ENCODE peak calls at places on chromosome 13, in five cellular contexts. One of them, this sample, is unnamed. For H3K27me3, the result is how much of the 10 kb centered on the place peaks cover.

GRCh38 chr13:111115841-111116500 is 861 bp downstream of the ARHGEF7 start:
- DNase-seq in stomach: no peak
- DNase-seq in BJ: peak
- DNase-seq in SJSA1: peak
- DNase-seq in neural progenitor cell: peak
- DNase-seq in this sample: peak

GRCh38 chr13:28401303-28402056 is 93.4 kb downstream of the FLT1 start:
- DNase-seq in stomach: no peak
- DNase-seq in BJ: peak
- DNase-seq in SJSA1: peak
- DNase-seq in neural progenitor cell: no peak
- DNase-seq in this sample: no peak

GRCh38 chr13:99133230-99133629 is 67.4 kb upstream of the UBAC2 start:
- DNase-seq in stomach: no peak
- DNase-seq in BJ: no peak
- DNase-seq in SJSA1: no peak
- DNase-seq in neural progenitor cell: no peak
- DNase-seq in this sample: no peak

GRCh38 chr13:113623491-113624234 is 34.3 kb downstream of the ATP4B start:
- DNase-seq in stomach: no peak
- DNase-seq in BJ: no peak
- DNase-seq in SJSA1: peak
- DNase-seq in neural progenitor cell: no peak
- DNase-seq in this sample: no peak

GRCh38 chr13:113210834-113211233 is 1.4 kb downstream of the CUL4A start:
- DNase-seq in stomach: no peak
- DNase-seq in BJ: no peak
- DNase-seq in SJSA1: no peak
- DNase-seq in neural progenitor cell: no peak
- DNase-seq in this sample: no peak

GRCh38 chr13:50892162-50892944 is 17.2 kb upstream of the RNASEH2B start:
- DNase-seq in stomach: no peak
- DNase-seq in BJ: no peak
- DNase-seq in SJSA1: no peak
- DNase-seq in neural progenitor cell: no peak
- DNase-seq in this sample: peak

GRCh38 chr13:49840266-49840665 is 47.8 kb upstream of the KPNA3 start:
- DNase-seq in stomach: no peak
- DNase-seq in BJ: no peak
- DNase-seq in SJSA1: peak
- DNase-seq in neural progenitor cell: no peak
- DNase-seq in this sample: no peak

GRCh38 chr13:43113603-43114002 is 90.2 kb downstream of the DNAJC15 start:
- DNase-seq in stomach: no peak
- DNase-seq in BJ: no peak
- DNase-seq in SJSA1: peak
- DNase-seq in neural progenitor cell: no peak
- DNase-seq in this sample: no peak

GRCh38 chr13:32530841-32531253 is 7.7 kb downstream of the N4BP2L2 start:
- DNase-seq in stomach: no peak
- DNase-seq in BJ: peak
- DNase-seq in SJSA1: peak
- DNase-seq in neural progenitor cell: no peak
- DNase-seq in this sample: no peak

GRCh38 chr13:75934889-75935288 is 298.8 kb downstream of the LMO7 start:
- DNase-seq in stomach: no peak
- DNase-seq in BJ: no peak
- DNase-seq in SJSA1: peak
- DNase-seq in neural progenitor cell: no peak
- DNase-seq in this sample: no peak

DNA sequence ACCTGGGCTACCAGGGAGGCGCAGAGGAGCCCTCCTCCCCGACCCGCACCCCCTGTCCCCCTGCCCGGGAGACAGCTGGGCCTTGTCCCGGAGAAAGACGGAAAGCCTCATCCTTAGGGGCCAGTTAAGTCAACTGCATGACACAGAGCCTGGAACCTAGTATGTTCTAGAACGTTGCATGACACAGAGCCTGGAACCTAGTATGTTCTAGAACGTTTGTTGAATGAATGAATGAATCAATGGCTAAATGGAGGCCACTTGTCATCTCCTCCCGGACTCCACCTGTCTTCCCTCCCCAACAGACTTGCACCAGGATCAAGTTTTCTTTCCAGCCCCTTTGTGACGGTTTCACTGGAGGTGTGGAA is 706 bp downstream of the SERP2 start:
- DNase-seq in stomach: no peak
- DNase-seq in BJ: no peak
- DNase-seq in SJSA1: no peak
- DNase-seq in neural progenitor cell: no peak
- DNase-seq in this sample: no peak
- H3K4me3 ChIP-seq in stomach: peak
- H3K4me3 ChIP-seq in BJ: peak
- H3K4me3 ChIP-seq in SJSA1: no peak
- H3K4me3 ChIP-seq in neural progenitor cell: peak
- H3K4me3 ChIP-seq in this sample: peak

GRCh38 chr13:35592457-35592856 is 116.0 kb upstream of the MAB21L1 start:
- DNase-seq in stomach: no peak
- DNase-seq in BJ: no peak
- DNase-seq in SJSA1: no peak
- DNase-seq in neural progenitor cell: no peak
- DNase-seq in this sample: no peak
- H3K27me3 ChIP-seq in stomach: under half
- H3K27me3 ChIP-seq in BJ: under half
- H3K27me3 ChIP-seq in SJSA1: under half
- H3K27me3 ChIP-seq in neural progenitor cell: under half
- H3K27me3 ChIP-seq in this sample: under half

GRCh38 chr13:109140777-109141354 is 511.5 kb downstream of the MYO16 start:
- DNase-seq in stomach: no peak
- DNase-seq in BJ: no peak
- DNase-seq in SJSA1: no peak
- DNase-seq in neural progenitor cell: no peak
- DNase-seq in this sample: no peak
- H3K4me3 ChIP-seq in stomach: peak
- H3K4me3 ChIP-seq in BJ: peak
- H3K4me3 ChIP-seq in SJSA1: no peak
- H3K4me3 ChIP-seq in neural progenitor cell: no peak
- H3K4me3 ChIP-seq in this sample: peak

DNA sequence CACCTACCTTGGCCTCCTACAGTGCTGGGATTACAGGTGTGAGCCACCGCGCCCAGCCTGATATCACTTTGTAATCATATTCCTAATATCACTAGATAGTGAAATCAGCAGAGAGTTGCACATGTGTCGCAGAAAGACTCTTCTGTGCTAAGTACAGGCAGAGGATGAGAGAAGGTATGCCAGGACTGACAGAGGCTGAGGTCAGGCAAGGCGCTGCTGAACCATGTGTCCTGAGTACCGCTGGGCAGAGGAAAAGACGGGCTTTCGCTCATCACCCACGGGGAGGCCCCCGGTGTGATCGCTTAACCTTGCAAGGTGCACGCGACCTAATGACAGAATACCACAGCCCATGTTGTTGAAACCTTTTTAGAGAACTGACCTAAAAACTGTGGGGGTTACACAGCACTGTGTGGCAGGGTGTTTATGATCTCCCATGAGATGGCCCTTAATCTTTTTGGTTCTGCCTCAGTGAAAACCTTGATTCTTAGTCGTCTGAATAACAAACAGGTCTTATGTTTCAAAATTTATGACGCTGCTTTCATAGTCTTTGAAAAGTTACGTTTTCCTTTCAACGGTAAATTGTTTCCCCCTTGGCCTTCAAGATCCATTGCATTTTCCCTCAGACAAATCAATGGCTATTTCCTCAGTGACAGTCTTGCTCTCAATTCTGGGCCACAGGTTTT is 12.2 kb downstream of the GJA3 start:
- DNase-seq in stomach: no peak
- DNase-seq in BJ: no peak
- DNase-seq in SJSA1: no peak
- DNase-seq in neural progenitor cell: no peak
- DNase-seq in this sample: no peak
- H3K27me3 ChIP-seq in stomach: under half
- H3K27me3 ChIP-seq in BJ: under half
- H3K27me3 ChIP-seq in SJSA1: under half
- H3K27me3 ChIP-seq in neural progenitor cell: under half
- H3K27me3 ChIP-seq in this sample: under half

GRCh38 chr13:73077867-73078266 is 19.1 kb downstream of the KLF5 start:
- DNase-seq in stomach: no peak
- DNase-seq in BJ: no peak
- DNase-seq in SJSA1: no peak
- DNase-seq in neural progenitor cell: no peak
- DNase-seq in this sample: no peak
- H3K4me3 ChIP-seq in stomach: no peak
- H3K4me3 ChIP-seq in BJ: no peak
- H3K4me3 ChIP-seq in SJSA1: no peak
- H3K4me3 ChIP-seq in neural progenitor cell: no peak
- H3K4me3 ChIP-seq in this sample: no peak

GRCh38 chr13:108624108-108624507 is 5.3 kb upstream of the MYO16 start:
- DNase-seq in stomach: no peak
- DNase-seq in BJ: no peak
- DNase-seq in SJSA1: no peak
- DNase-seq in neural progenitor cell: no peak
- DNase-seq in this sample: no peak
- H3K27me3 ChIP-seq in stomach: under half
- H3K27me3 ChIP-seq in BJ: under half
- H3K27me3 ChIP-seq in SJSA1: under half
- H3K27me3 ChIP-seq in neural progenitor cell: under half
- H3K27me3 ChIP-seq in this sample: under half

GRCh38 chr13:94712287-94712811 is at the start of gene SOX21:
- DNase-seq in stomach: no peak
- DNase-seq in BJ: no peak
- DNase-seq in SJSA1: no peak
- DNase-seq in neural progenitor cell: peak
- DNase-seq in this sample: no peak
- H3K4me3 ChIP-seq in stomach: peak
- H3K4me3 ChIP-seq in BJ: no peak
- H3K4me3 ChIP-seq in SJSA1: no peak
- H3K4me3 ChIP-seq in neural progenitor cell: peak
- H3K4me3 ChIP-seq in this sample: no peak

GRCh38 chr13:53201454-53202225 is 173.0 kb downstream of the OLFM4 start:
- DNase-seq in stomach: no peak
- DNase-seq in BJ: no peak
- DNase-seq in SJSA1: peak
- DNase-seq in neural progenitor cell: peak
- DNase-seq in this sample: peak

GRCh38 chr13:53200498-53201453 is 172.2 kb downstream of the OLFM4 start:
- DNase-seq in stomach: peak
- DNase-seq in BJ: no peak
- DNase-seq in SJSA1: no peak
- DNase-seq in neural progenitor cell: peak
- DNase-seq in this sample: peak

GRCh38 chr13:53204598-53204997 is 176.0 kb downstream of the OLFM4 start:
- DNase-seq in stomach: no peak
- DNase-seq in BJ: no peak
- DNase-seq in SJSA1: no peak
- DNase-seq in neural progenitor cell: no peak
- DNase-seq in this sample: no peak

GRCh38 chr13:53206455-53206854 is 177.8 kb downstream of the OLFM4 start:
- DNase-seq in stomach: no peak
- DNase-seq in BJ: no peak
- DNase-seq in SJSA1: no peak
- DNase-seq in neural progenitor cell: no peak
- DNase-seq in this sample: no peak
- H3K27me3 ChIP-seq in stomach: under half
- H3K27me3 ChIP-seq in BJ: under half
- H3K27me3 ChIP-seq in SJSA1: under half
- H3K27me3 ChIP-seq in neural progenitor cell: under half
- H3K27me3 ChIP-seq in this sample: under half

This sample was measured in transverse colon.